ENCODE peak calls at places on chromosomes 13 and 19, in ten cellular contexts. A is stomach, F is H1, Z is K562, K is ovary, W is tibial nerve, E is suprapubic skin, S is transverse colon, Y is SK-N-SH, M is A549. H is an unnamed sample.

GRCh38 chr19:1408300-1409203 is 1.2 kb downstream of the DAZAP1 start:
- DNase-seq in A (peak; percentile 51), F (no peak), Z (peak; percentile 62), K (peak; percentile 63), W (no peak), E (no peak), S (peak; percentile 55), Y (peak; percentile 71), M (no peak), H (no peak)

GRCh38 chr19:31730270-31730669 is 381.0 kb upstream of the TSHZ3 start:
- DNase-seq in A (no peak), F (no peak), Z (no peak), K (no peak), W (no peak), E (no peak), S (no peak), Y (no peak), M (no peak), H (no peak)

GRCh38 chr13:99948907-99949656 is 22.5 kb downstream of the ZIC5 start:
- DNase-seq in A (no peak), F (no peak), Z (no peak), K (no peak), W (no peak), E (no peak), S (no peak), Y (no peak), M (no peak), H (no peak)

GRCh38 chr13:78137404-78138142 is 218.9 kb upstream of the EDNRB start:
- DNase-seq in A (no peak), F (peak; percentile 33), Z (peak; percentile 41), K (no peak), W (peak; percentile 27), E (no peak), S (no peak), Y (peak; percentile 59), M (peak; percentile 50), H (peak; percentile 58)

GRCh38 chr19:3931041-3931440 is 1.8 kb upstream of the NMRK2 start:
- DNase-seq in A (peak; percentile 79), F (no peak), Z (no peak), K (no peak), W (no peak), E (no peak), S (peak; percentile 14), Y (peak; percentile 18), M (no peak), H (no peak)

GRCh38 chr19:42175952-42176648 is 41.4 kb downstream of the DEDD2 start:
- DNase-seq in A (no peak), F (no peak), Z (no peak), K (peak; percentile 26), W (no peak), E (no peak), S (no peak), Y (peak; percentile 59), M (peak; percentile 51), H (no peak)

GRCh38 chr19:3855321-3855720 is 13.5 kb downstream of the ZFR2 start:
- DNase-seq in A (peak; percentile 49), F (no peak), Z (no peak), K (no peak), W (no peak), E (no peak), S (peak; percentile 54), Y (no peak), M (peak; percentile 11), H (peak; percentile 76)

GRCh38 chr19:46980756-46981155 is 38.9 kb upstream of the NPAS1 start:
- DNase-seq in A (no peak), F (no peak), Z (no peak), K (no peak), W (no peak), E (no peak), S (no peak), Y (no peak), M (no peak), H (no peak)

GRCh38 chr19:17950310-17951150 is 16.4 kb upstream of the KCNN1 start:
- DNase-seq in A (no peak), F (no peak), Z (peak; percentile 55), K (peak; percentile 47), W (no peak), E (no peak), S (no peak), Y (no peak), M (no peak), H (no peak)

GRCh38 chr13:44818428-44818827 is 170.8 kb downstream of the NUFIP1 start:
- DNase-seq in A (no peak), F (no peak), Z (no peak), K (no peak), W (no peak), E (no peak), S (no peak), Y (peak; percentile 69), M (peak; percentile 54), H (peak; percentile 24)

GRCh38 chr13:49655906-49656305 is 27.6 kb downstream of the ARL11 start:
- DNase-seq in A (no peak), F (no peak), Z (no peak), K (no peak), W (no peak), E (no peak), S (no peak), Y (no peak), M (no peak), H (no peak)

GRCh38 chr19:46351241-46352041 is 4.6 kb downstream of the PPP5C start:
- DNase-seq in A (peak; percentile 81), F (no peak), Z (no peak), K (no peak), W (no peak), E (peak; percentile 85), S (peak; percentile 54), Y (no peak), M (peak; percentile 37), H (no peak)

GRCh38 chr13:82772802-82773201 is 1109.5 kb downstream of the SLITRK1 start:
- DNase-seq in A (no peak), F (no peak), Z (no peak), K (no peak), W (no peak), E (no peak), S (no peak), Y (no peak), M (no peak), H (no peak)

GRCh38 chr19:46022061-46022430 is 807 bp downstream of the PGLYRP1 start:
- DNase-seq in A (no peak), F (no peak), Z (no peak), K (no peak), W (no peak), E (peak; percentile 69), S (no peak), Y (no peak), M (no peak), H (no peak)

GRCh38 chr13:26502826-26503225 is 54.7 kb upstream of the WASF3 start:
- DNase-seq in A (no peak), F (no peak), Z (no peak), K (no peak), W (peak; percentile 30), E (no peak), S (no peak), Y (no peak), M (no peak), H (no peak)
- TF ChIP-seq EP300 in A (no peak), F (no peak), Z (no peak), K (no peak), W (no peak), E (no peak), S (no peak), Y (no peak), M (no peak), H (no peak)

GRCh38 chr19:6587998-6588507 is 2.9 kb downstream of the CD70 start:
- DNase-seq in A (no peak), F (no peak), Z (peak; percentile 44), K (no peak), W (no peak), E (no peak), S (no peak), Y (no peak), M (no peak), H (no peak)

GRCh38 chr19:6589711-6590457 is 1.1 kb downstream of the CD70 start:
- DNase-seq in A (no peak), F (no peak), Z (no peak), K (no peak), W (no peak), E (no peak), S (no peak), Y (no peak), M (no peak), H (no peak)

GRCh38 chr19:6588508-6589345 is 2.2 kb downstream of the CD70 start:
- DNase-seq in A (no peak), F (no peak), Z (no peak), K (no peak), W (no peak), E (no peak), S (no peak), Y (no peak), M (no peak), H (no peak)

GRCh38 chr19:6593651-6594416 is 2.9 kb upstream of the CD70 start:
- DNase-seq in A (no peak), F (no peak), Z (no peak), K (no peak), W (no peak), E (no peak), S (no peak), Y (no peak), M (no peak), H (no peak)

GRCh38 chr19:6590458-6591319 is at the start of gene CD70:
- DNase-seq in A (no peak), F (no peak), Z (no peak), K (no peak), W (no peak), E (no peak), S (peak; percentile 29), Y (no peak), M (peak; percentile 55), H (no peak)
- TF ChIP-seq EP300 in A (no peak), F (no peak), Z (no peak), K (no peak), W (no peak), E (no peak), S (no peak), Y (no peak), M (no peak), H (no peak)

GRCh38 chr19:15368051-15368632 is 11.4 kb downstream of the AKAP8 start:
- DNase-seq in A (no peak), F (no peak), Z (no peak), K (no peak), W (no peak), E (no peak), S (no peak), Y (no peak), M (no peak), H (no peak)
- TF ChIP-seq EP300 in A (no peak), F (no peak), Z (no peak), K (no peak), W (no peak), E (no peak), S (no peak), Y (no peak), M (no peak), H (no peak)

DNA sequence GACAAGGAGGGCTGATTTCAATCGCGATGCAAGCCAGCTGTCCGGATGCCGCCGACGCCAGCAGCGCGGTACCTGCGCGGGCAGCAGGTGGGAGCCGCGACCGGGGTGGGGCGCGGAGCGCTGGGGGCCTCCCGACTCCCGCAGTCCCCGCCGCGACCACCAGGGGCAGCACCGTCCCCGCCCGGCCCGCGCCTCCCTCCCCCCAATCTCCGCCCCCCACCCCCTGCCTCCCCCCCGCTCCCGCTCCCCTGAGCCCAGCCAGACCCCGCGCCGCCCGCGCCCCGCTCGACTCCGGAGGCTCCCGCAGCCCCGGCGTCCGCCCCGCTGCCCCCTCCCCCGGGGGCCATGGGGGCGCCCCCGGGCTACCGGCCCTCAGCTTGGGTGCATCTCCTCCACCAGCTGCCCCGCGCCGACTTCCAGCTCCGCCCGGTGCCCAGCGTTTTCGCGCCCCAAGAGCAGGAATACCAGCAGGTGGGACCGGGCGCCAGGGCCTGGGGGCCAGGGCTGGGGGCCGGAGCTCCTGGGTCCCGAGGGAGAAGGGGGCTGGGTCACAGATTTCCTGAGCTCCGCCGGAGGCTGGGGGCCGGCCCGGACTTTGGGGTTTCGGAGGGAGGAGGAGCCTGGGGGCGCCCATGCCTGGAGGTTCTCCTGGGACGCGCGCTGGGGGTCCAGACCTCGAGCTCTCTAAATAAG is at the start of gene TTYH1:
- DNase-seq in A (no peak), F (no peak), Z (no peak), K (no peak), W (no peak), E (no peak), S (no peak), Y (peak; percentile 88), M (no peak), H (no peak)
- TF ChIP-seq EP300 in A (no peak), F (no peak), Z (no peak), K (no peak), W (no peak), E (no peak), S (no peak), Y (no peak), M (no peak), H (no peak)

H was measured in HepG2.